ENCODE peak calls at places on chromosomes 5 and 9, in four cellular contexts. One of them, this sample, is unnamed.

GRCh38 chr9:93028448-93029006 is 30.0 kb upstream of the SUSD3 start:
- DNase-seq in HCT116: no peak
- DNase-seq in HepG2: no peak
- DNase-seq in K562: no peak
- DNase-seq in this sample: no peak

GRCh38 chr5:37111426-37112382 is 137.5 kb downstream of the CPLANE1 start:
- DNase-seq in K562: no peak
- DNase-seq in HepG2: no peak
- DNase-seq in HCT116: no peak
- DNase-seq in this sample: no peak

GRCh38 chr5:19706776-19707175 is 281.2 kb downstream of the CDH18 start:
- DNase-seq in HCT116: no peak
- DNase-seq in K562: no peak
- DNase-seq in HepG2: no peak
- DNase-seq in this sample: no peak

GRCh38 chr9:76873056-76873792 is 32.7 kb downstream of the PRUNE2 start:
- DNase-seq in HCT116: no peak
- DNase-seq in HepG2: no peak
- DNase-seq in K562: no peak
- DNase-seq in this sample: no peak

GRCh38 chr5:168214071-168214470 is 77.4 kb upstream of the WWC1 start:
- DNase-seq in K562: no peak
- DNase-seq in HepG2: no peak
- DNase-seq in HCT116: no peak
- DNase-seq in this sample: no peak

GRCh38 chr9:124779368-124780059 is 2.6 kb downstream of the OLFML2A start:
- DNase-seq in K562: no peak
- DNase-seq in HCT116: no peak
- DNase-seq in HepG2: peak; percentile 74
- DNase-seq in this sample: no peak

GRCh38 chr9:374726-375125 is 160.1 kb downstream of the DOCK8 start:
- DNase-seq in HCT116: no peak
- DNase-seq in HepG2: no peak
- DNase-seq in K562: no peak
- DNase-seq in this sample: no peak

GRCh38 chr9:71675857-71676165 is 92.5 kb downstream of the CEMIP2 start:
- DNase-seq in K562: no peak
- DNase-seq in HepG2: no peak
- DNase-seq in HCT116: no peak
- DNase-seq in this sample: no peak

GRCh38 chr9:129170229-129170628 is 7.8 kb downstream of the IER5L start:
- DNase-seq in K562: no peak
- DNase-seq in HepG2: no peak
- DNase-seq in HCT116: peak; percentile 48
- DNase-seq in this sample: no peak

GRCh38 chr9:34610434-34611206 is 1.3 kb downstream of the RPP25L start:
- DNase-seq in HepG2: no peak
- DNase-seq in HCT116: no peak
- DNase-seq in K562: no peak
- DNase-seq in this sample: no peak

GRCh38 chr5:138352722-138353549 is 451 bp downstream of the KDM3B start:
- DNase-seq in HepG2: peak; percentile 26
- DNase-seq in HCT116: no peak
- DNase-seq in K562: peak; percentile 83
- DNase-seq in this sample: no peak

GRCh38 chr5:174900176-174900692 is 175.9 kb downstream of the MSX2 start:
- DNase-seq in HCT116: no peak
- DNase-seq in HepG2: no peak
- DNase-seq in K562: no peak
- DNase-seq in this sample: no peak

GRCh38 chr5:39076757-39077475 is 2.7 kb upstream of the RICTOR start:
- DNase-seq in HCT116: no peak
- DNase-seq in HepG2: no peak
- DNase-seq in K562: no peak
- DNase-seq in this sample: no peak

GRCh38 chr9:94913550-94913949 is 187.1 kb downstream of the AOPEP start:
- DNase-seq in HepG2: peak; percentile 33
- DNase-seq in HCT116: no peak
- DNase-seq in K562: no peak
- DNase-seq in this sample: no peak

GRCh38 chr9:105572455-105572854 is 14.5 kb downstream of the FKTN start:
- DNase-seq in HepG2: no peak
- DNase-seq in HCT116: no peak
- DNase-seq in K562: no peak
- DNase-seq in this sample: no peak
- TF ChIP-seq TCF7L2 in HepG2: no peak
- TF ChIP-seq TCF7L2 in HCT116: no peak
- TF ChIP-seq TCF7L2 in K562: no peak
- TF ChIP-seq TCF7L2 in this sample: no peak

GRCh38 chr9:4573634-4574391 is 83.5 kb downstream of the SLC1A1 start:
- DNase-seq in K562: no peak
- DNase-seq in HepG2: no peak
- DNase-seq in HCT116: no peak
- DNase-seq in this sample: no peak
- TF ChIP-seq POLR2AphosphoS5 in K562: no peak
- TF ChIP-seq POLR2AphosphoS5 in HepG2: no peak
- TF ChIP-seq POLR2AphosphoS5 in HCT116: no peak
- TF ChIP-seq POLR2AphosphoS5 in this sample: no peak

GRCh38 chr5:112348915-112349314 is 70.2 kb downstream of the EPB41L4A start:
- DNase-seq in HepG2: no peak
- DNase-seq in K562: no peak
- DNase-seq in HCT116: no peak
- DNase-seq in this sample: no peak

GRCh38 chr5:112351225-112351624 is 67.9 kb downstream of the EPB41L4A start:
- DNase-seq in HCT116: no peak
- DNase-seq in K562: no peak
- DNase-seq in HepG2: no peak
- DNase-seq in this sample: no peak

GRCh38 chr5:112348387-112348786 is 70.7 kb downstream of the EPB41L4A start:
- DNase-seq in HCT116: no peak
- DNase-seq in HepG2: no peak
- DNase-seq in K562: no peak
- DNase-seq in this sample: no peak

GRCh38 chr5:112353678-112354077 is 65.4 kb downstream of the EPB41L4A start:
- DNase-seq in HepG2: no peak
- DNase-seq in K562: no peak
- DNase-seq in HCT116: no peak
- DNase-seq in this sample: no peak

GRCh38 chr5:112350626-112351025 is 68.5 kb downstream of the EPB41L4A start:
- DNase-seq in HepG2: no peak
- DNase-seq in K562: no peak
- DNase-seq in HCT116: no peak
- DNase-seq in this sample: no peak
- H3K4me1 ChIP-seq in HepG2: no peaks in the 10 kb centered on the region
- H3K4me1 ChIP-seq in K562: no peaks in the 10 kb centered on the region
- H3K4me1 ChIP-seq in HCT116: no peaks in the 10 kb centered on the region
- H3K4me1 ChIP-seq in this sample: no peaks in the 10 kb centered on the region

DNA sequence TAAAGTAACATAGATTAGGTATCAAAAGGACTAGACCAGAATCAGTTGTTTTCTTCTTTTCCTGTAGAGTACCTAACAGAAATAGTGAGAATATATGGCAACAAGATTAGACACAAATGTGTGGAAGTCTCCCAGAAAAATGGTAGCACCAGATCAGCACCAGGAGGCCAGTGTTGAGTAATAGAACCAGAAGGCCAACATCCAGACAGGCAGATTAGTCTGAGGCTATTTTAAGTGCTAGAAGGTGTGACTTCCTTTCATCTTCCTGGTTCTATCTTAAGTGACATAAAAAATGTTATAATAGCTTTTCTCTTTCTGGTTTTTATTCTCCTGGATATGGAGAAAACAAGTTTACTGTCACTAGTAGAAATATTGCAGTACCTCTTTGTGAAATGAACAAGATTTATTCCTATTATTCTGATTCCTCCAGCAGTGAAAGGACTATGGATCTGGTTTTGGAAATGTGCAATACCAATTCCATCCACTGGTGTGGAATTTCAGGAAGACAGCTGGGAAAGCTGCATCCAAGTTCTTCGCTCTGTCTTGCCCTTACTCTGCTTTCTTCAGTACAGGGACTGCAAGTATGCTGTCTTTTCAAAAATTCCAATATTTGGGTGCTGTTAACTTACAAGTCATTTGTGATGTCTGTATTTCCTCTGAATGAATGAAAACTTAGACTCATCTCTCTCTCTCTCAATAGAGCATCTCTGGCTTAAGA is 39.1 kb downstream of the SHLD3 start:
- DNase-seq in K562: peak; percentile 23
- DNase-seq in HepG2: no peak
- DNase-seq in HCT116: peak; percentile 4
- DNase-seq in this sample: peak; percentile 18
- TF ChIP-seq TCF7L2 in K562: no peak
- TF ChIP-seq TCF7L2 in HepG2: no peak
- TF ChIP-seq TCF7L2 in HCT116: no peak
- TF ChIP-seq TCF7L2 in this sample: no peak

This sample was measured in Panc1.